ENCODE peak calls at places on chromosomes 16 and 17, in six cellular contexts. One of them, this sample, is unnamed.

GRCh38 chr16:88686062-88686438 is 257 bp downstream of the SNAI3 start:
- DNase-seq in A549: no peak
- DNase-seq in stimulated activated CD8-positive, alpha-beta memory T cell treated with anti-CD3 and anti-CD28 coated beads, Interleukin-15, amount 100 ng/mL, for 24 hours: no peak
- DNase-seq in uterus: no peak
- DNase-seq in pulmonary artery endothelial cell: no peak
- DNase-seq in kidney tubule cell: peak; percentile 11
- DNase-seq in this sample: peak; percentile 42

GRCh38 chr17:83062818-83063671 is 16.4 kb upstream of the METRNL start:
- DNase-seq in A549: no peak
- DNase-seq in stimulated activated CD8-positive, alpha-beta memory T cell treated with anti-CD3 and anti-CD28 coated beads, Interleukin-15, amount 100 ng/mL, for 24 hours: no peak
- DNase-seq in uterus: peak; percentile 15
- DNase-seq in pulmonary artery endothelial cell: no peak
- DNase-seq in kidney tubule cell: no peak
- DNase-seq in this sample: no peak

GRCh38 chr17:31523862-31524730 is 132.6 kb downstream of the RAB11FIP4 start:
- DNase-seq in A549: no peak
- DNase-seq in stimulated activated CD8-positive, alpha-beta memory T cell treated with anti-CD3 and anti-CD28 coated beads, Interleukin-15, amount 100 ng/mL, for 24 hours: no peak
- DNase-seq in uterus: no peak
- DNase-seq in pulmonary artery endothelial cell: no peak
- DNase-seq in kidney tubule cell: no peak
- DNase-seq in this sample: no peak

GRCh38 chr17:77489898-77490265 is 349.1 kb downstream of the SEC14L1 start:
- DNase-seq in A549: no peak
- DNase-seq in stimulated activated CD8-positive, alpha-beta memory T cell treated with anti-CD3 and anti-CD28 coated beads, Interleukin-15, amount 100 ng/mL, for 24 hours: no peak
- DNase-seq in uterus: peak; percentile 68
- DNase-seq in pulmonary artery endothelial cell: no peak
- DNase-seq in kidney tubule cell: no peak
- DNase-seq in this sample: no peak

GRCh38 chr17:79070266-79070880 is 4.3 kb upstream of the ENGASE start:
- DNase-seq in A549: no peak
- DNase-seq in stimulated activated CD8-positive, alpha-beta memory T cell treated with anti-CD3 and anti-CD28 coated beads, Interleukin-15, amount 100 ng/mL, for 24 hours: no peak
- DNase-seq in uterus: no peak
- DNase-seq in pulmonary artery endothelial cell: no peak
- DNase-seq in kidney tubule cell: no peak
- DNase-seq in this sample: no peak

GRCh38 chr17:38605230-38605851 is 411 bp downstream of the SRCIN1 start:
- DNase-seq in A549: peak; percentile 54
- DNase-seq in stimulated activated CD8-positive, alpha-beta memory T cell treated with anti-CD3 and anti-CD28 coated beads, Interleukin-15, amount 100 ng/mL, for 24 hours: no peak
- DNase-seq in uterus: no peak
- DNase-seq in pulmonary artery endothelial cell: no peak
- DNase-seq in kidney tubule cell: no peak
- DNase-seq in this sample: no peak

GRCh38 chr16:57578521-57579360 is 36.3 kb downstream of the ADGRG5 start:
- DNase-seq in A549: no peak
- DNase-seq in stimulated activated CD8-positive, alpha-beta memory T cell treated with anti-CD3 and anti-CD28 coated beads, Interleukin-15, amount 100 ng/mL, for 24 hours: no peak
- DNase-seq in uterus: no peak
- DNase-seq in pulmonary artery endothelial cell: no peak
- DNase-seq in kidney tubule cell: peak; percentile 4
- DNase-seq in this sample: no peak

GRCh38 chr16:64589836-64590235 is 532.0 kb downstream of the CDH11 start:
- DNase-seq in A549: no peak
- DNase-seq in stimulated activated CD8-positive, alpha-beta memory T cell treated with anti-CD3 and anti-CD28 coated beads, Interleukin-15, amount 100 ng/mL, for 24 hours: no peak
- DNase-seq in uterus: no peak
- DNase-seq in pulmonary artery endothelial cell: no peak
- DNase-seq in kidney tubule cell: peak; percentile 1
- DNase-seq in this sample: no peak

GRCh38 chr17:12104831-12105230 is 84.2 kb downstream of the MAP2K4 start:
- DNase-seq in A549: no peak
- DNase-seq in stimulated activated CD8-positive, alpha-beta memory T cell treated with anti-CD3 and anti-CD28 coated beads, Interleukin-15, amount 100 ng/mL, for 24 hours: no peak
- DNase-seq in uterus: no peak
- DNase-seq in pulmonary artery endothelial cell: no peak
- DNase-seq in kidney tubule cell: no peak
- DNase-seq in this sample: no peak

GRCh38 chr17:30433514-30433913 is 43.7 kb upstream of the GOSR1 start:
- DNase-seq in A549: peak; percentile 20
- DNase-seq in stimulated activated CD8-positive, alpha-beta memory T cell treated with anti-CD3 and anti-CD28 coated beads, Interleukin-15, amount 100 ng/mL, for 24 hours: no peak
- DNase-seq in uterus: no peak
- DNase-seq in pulmonary artery endothelial cell: peak; percentile 92
- DNase-seq in kidney tubule cell: peak; percentile 82
- DNase-seq in this sample: peak; percentile 42

GRCh38 chr17:61868074-61868473 is 4.7 kb upstream of the BRIP1 start:
- DNase-seq in A549: no peak
- DNase-seq in stimulated activated CD8-positive, alpha-beta memory T cell treated with anti-CD3 and anti-CD28 coated beads, Interleukin-15, amount 100 ng/mL, for 24 hours: no peak
- DNase-seq in uterus: no peak
- DNase-seq in pulmonary artery endothelial cell: no peak
- DNase-seq in kidney tubule cell: no peak
- DNase-seq in this sample: no peak

GRCh38 chr16:2842340-2843000 is 12.4 kb downstream of the ZG16B start:
- DNase-seq in A549: no peak
- DNase-seq in stimulated activated CD8-positive, alpha-beta memory T cell treated with anti-CD3 and anti-CD28 coated beads, Interleukin-15, amount 100 ng/mL, for 24 hours: peak; percentile 76
- DNase-seq in uterus: no peak
- DNase-seq in pulmonary artery endothelial cell: no peak
- DNase-seq in kidney tubule cell: peak; percentile 32
- DNase-seq in this sample: no peak

GRCh38 chr17:18181358-18181757 is 2.3 kb upstream of the ALKBH5 start:
- DNase-seq in A549: no peak
- DNase-seq in stimulated activated CD8-positive, alpha-beta memory T cell treated with anti-CD3 and anti-CD28 coated beads, Interleukin-15, amount 100 ng/mL, for 24 hours: no peak
- DNase-seq in uterus: peak; percentile 76
- DNase-seq in pulmonary artery endothelial cell: no peak
- DNase-seq in kidney tubule cell: no peak
- DNase-seq in this sample: no peak

GRCh38 chr17:66841328-66841727 is 6.4 kb downstream of the CACNG5 start:
- DNase-seq in A549: no peak
- DNase-seq in stimulated activated CD8-positive, alpha-beta memory T cell treated with anti-CD3 and anti-CD28 coated beads, Interleukin-15, amount 100 ng/mL, for 24 hours: no peak
- DNase-seq in uterus: no peak
- DNase-seq in pulmonary artery endothelial cell: no peak
- DNase-seq in kidney tubule cell: no peak
- DNase-seq in this sample: no peak

GRCh38 chr17:4584125-4584834 is at the start of gene SMTNL2:
- DNase-seq in A549: peak; percentile 49
- DNase-seq in stimulated activated CD8-positive, alpha-beta memory T cell treated with anti-CD3 and anti-CD28 coated beads, Interleukin-15, amount 100 ng/mL, for 24 hours: no peak
- DNase-seq in uterus: no peak
- DNase-seq in pulmonary artery endothelial cell: no peak
- DNase-seq in kidney tubule cell: peak; percentile 13
- DNase-seq in this sample: peak; percentile 9

GRCh38 chr17:56676807-56677206 is 83.3 kb downstream of the NOG start:
- DNase-seq in A549: no peak
- DNase-seq in stimulated activated CD8-positive, alpha-beta memory T cell treated with anti-CD3 and anti-CD28 coated beads, Interleukin-15, amount 100 ng/mL, for 24 hours: no peak
- DNase-seq in uterus: no peak
- DNase-seq in pulmonary artery endothelial cell: no peak
- DNase-seq in kidney tubule cell: peak; percentile 32
- DNase-seq in this sample: no peak

GRCh38 chr17:74987909-74988711 is 678 bp downstream of the CDR2L start:
- DNase-seq in A549: no peak
- DNase-seq in stimulated activated CD8-positive, alpha-beta memory T cell treated with anti-CD3 and anti-CD28 coated beads, Interleukin-15, amount 100 ng/mL, for 24 hours: no peak
- DNase-seq in uterus: peak; percentile 93
- DNase-seq in pulmonary artery endothelial cell: peak; percentile 49
- DNase-seq in kidney tubule cell: peak; percentile 69
- DNase-seq in this sample: peak; percentile 47

GRCh38 chr17:80826955-80827645 is 164.5 kb upstream of the CHMP6 start:
- DNase-seq in A549: peak; percentile 77
- DNase-seq in stimulated activated CD8-positive, alpha-beta memory T cell treated with anti-CD3 and anti-CD28 coated beads, Interleukin-15, amount 100 ng/mL, for 24 hours: no peak
- DNase-seq in uterus: peak; percentile 67
- DNase-seq in pulmonary artery endothelial cell: peak; percentile 88
- DNase-seq in kidney tubule cell: peak; percentile 62
- DNase-seq in this sample: no peak

GRCh38 chr16:88303890-88304819 is 78.6 kb upstream of the ZNF469 start:
- DNase-seq in A549: peak; percentile 38
- DNase-seq in stimulated activated CD8-positive, alpha-beta memory T cell treated with anti-CD3 and anti-CD28 coated beads, Interleukin-15, amount 100 ng/mL, for 24 hours: no peak
- DNase-seq in uterus: peak; percentile 71
- DNase-seq in pulmonary artery endothelial cell: no peak
- DNase-seq in kidney tubule cell: peak; percentile 62
- DNase-seq in this sample: no peak

GRCh38 chr16:57630931-57631845 is 2.8 kb downstream of the ADGRG1 start:
- DNase-seq in A549: no peak
- DNase-seq in stimulated activated CD8-positive, alpha-beta memory T cell treated with anti-CD3 and anti-CD28 coated beads, Interleukin-15, amount 100 ng/mL, for 24 hours: no peak
- DNase-seq in uterus: no peak
- DNase-seq in pulmonary artery endothelial cell: no peak
- DNase-seq in kidney tubule cell: peak; percentile 40
- DNase-seq in this sample: no peak

This sample was measured in LoVo.